ENCODE peak calls at places on chromosome 7, in four cellular contexts. One of them, this sample, is unnamed.

GRCh38 chr7:149722356-149722957 is 50.9 kb downstream of the ZNF467 start:
- DNase-seq in PC-3: no peak
- DNase-seq in neural progenitor cell: no peak
- DNase-seq in A549: no peak
- DNase-seq in this sample: no peak

GRCh38 chr7:105594034-105594433 is 12.7 kb upstream of the EFCAB10 start:
- DNase-seq in A549: no peak
- DNase-seq in neural progenitor cell: no peak
- DNase-seq in PC-3: peak
- DNase-seq in this sample: no peak

GRCh38 chr7:76512941-76513816 is 2.8 kb downstream of the UPK3B start:
- DNase-seq in PC-3: peak
- DNase-seq in neural progenitor cell: peak
- DNase-seq in A549: peak
- DNase-seq in this sample: no peak

GRCh38 chr7:42237162-42237821 is at the start of gene GLI3:
- DNase-seq in A549: peak
- DNase-seq in PC-3: peak
- DNase-seq in neural progenitor cell: peak
- DNase-seq in this sample: peak

GRCh38 chr7:138105216-138105615 is 29.0 kb downstream of the AKR1D1 start:
- DNase-seq in PC-3: peak
- DNase-seq in A549: no peak
- DNase-seq in neural progenitor cell: peak
- DNase-seq in this sample: no peak

GRCh38 chr7:42460948-42461347 is 223.9 kb upstream of the GLI3 start:
- DNase-seq in PC-3: no peak
- DNase-seq in A549: no peak
- DNase-seq in neural progenitor cell: no peak
- DNase-seq in this sample: no peak

GRCh38 chr7:40619647-40620046 is 484.8 kb downstream of the SUGCT start:
- DNase-seq in PC-3: no peak
- DNase-seq in A549: no peak
- DNase-seq in neural progenitor cell: no peak
- DNase-seq in this sample: no peak

GRCh38 chr7:5596046-5596895 is 172.6 kb upstream of the TNRC18 start:
- DNase-seq in A549: peak
- DNase-seq in neural progenitor cell: peak
- DNase-seq in PC-3: peak
- DNase-seq in this sample: peak

GRCh38 chr7:153682628-153683027 is 369.6 kb upstream of the DPP6 start:
- DNase-seq in A549: no peak
- DNase-seq in PC-3: no peak
- DNase-seq in neural progenitor cell: no peak
- DNase-seq in this sample: no peak

GRCh38 chr7:26381476-26382175 is 90.0 kb downstream of the SNX10 start:
- DNase-seq in A549: no peak
- DNase-seq in neural progenitor cell: no peak
- DNase-seq in PC-3: no peak
- DNase-seq in this sample: no peak

GRCh38 chr7:52705768-52706167 is 329.7 kb upstream of the POM121L12 start:
- DNase-seq in PC-3: peak
- DNase-seq in neural progenitor cell: no peak
- DNase-seq in A549: no peak
- DNase-seq in this sample: no peak

GRCh38 chr7:71665716-71666115 is 533.8 kb downstream of the GALNT17 start:
- DNase-seq in neural progenitor cell: no peak
- DNase-seq in PC-3: no peak
- DNase-seq in A549: no peak
- DNase-seq in this sample: no peak

GRCh38 chr7:155761162-155761561 is 51.1 kb downstream of the SHH start:
- DNase-seq in neural progenitor cell: no peak
- DNase-seq in PC-3: no peak
- DNase-seq in A549: no peak
- DNase-seq in this sample: no peak

GRCh38 chr7:41006591-41006990 is 696.3 kb downstream of the INHBA start:
- DNase-seq in A549: no peak
- DNase-seq in PC-3: peak
- DNase-seq in neural progenitor cell: no peak
- DNase-seq in this sample: no peak

GRCh38 chr7:47149208-47149864 is 432.6 kb downstream of the TNS3 start:
- DNase-seq in PC-3: no peak
- DNase-seq in neural progenitor cell: no peak
- DNase-seq in A549: no peak
- DNase-seq in this sample: no peak

GRCh38 chr7:83643754-83644153 is 5.2 kb downstream of the SEMA3E start:
- DNase-seq in neural progenitor cell: no peak
- DNase-seq in PC-3: peak
- DNase-seq in A549: no peak
- DNase-seq in this sample: peak

GRCh38 chr7:98376719-98377118 is 24.2 kb downstream of the BAIAP2L1 start:
- DNase-seq in PC-3: no peak
- DNase-seq in neural progenitor cell: no peak
- DNase-seq in A549: no peak
- DNase-seq in this sample: no peak
- H3K4me3 ChIP-seq in PC-3: no peak
- H3K4me3 ChIP-seq in neural progenitor cell: no peak
- H3K4me3 ChIP-seq in A549: no peak
- H3K4me3 ChIP-seq in this sample: no peak

DNA sequence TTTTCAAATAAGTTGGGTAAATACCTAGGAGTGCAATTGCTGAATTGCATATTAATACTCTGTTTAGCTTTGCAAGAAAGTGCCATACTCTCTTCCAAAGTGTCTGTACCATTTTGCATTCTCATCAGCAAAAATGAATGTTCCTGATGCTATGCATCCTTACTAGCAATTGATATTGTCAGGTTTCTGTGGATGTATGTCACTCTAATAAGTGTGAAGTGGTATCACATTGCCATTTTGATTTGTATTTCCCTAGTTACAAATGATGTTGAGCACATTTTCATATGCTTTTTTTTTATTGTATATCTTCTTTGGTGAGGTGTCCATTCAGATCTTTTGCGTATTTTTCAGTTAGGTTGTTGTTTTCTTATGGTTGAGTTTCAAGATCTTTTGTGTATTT is 230.4 kb upstream of the MAGI2 start:
- DNase-seq in A549: no peak
- DNase-seq in neural progenitor cell: no peak
- DNase-seq in PC-3: no peak
- DNase-seq in this sample: no peak
- H3K27ac ChIP-seq in A549: no peak
- H3K27ac ChIP-seq in neural progenitor cell: no peak
- H3K27ac ChIP-seq in PC-3: no peak
- H3K27ac ChIP-seq in this sample: no peak

GRCh38 chr7:16891338-16891737 is 9.6 kb upstream of the AGR3 start:
- DNase-seq in neural progenitor cell: peak
- DNase-seq in PC-3: peak
- DNase-seq in A549: peak
- DNase-seq in this sample: peak
- TF ChIP-seq CTCF in neural progenitor cell: peak
- TF ChIP-seq CTCF in PC-3: peak
- TF ChIP-seq CTCF in A549: peak
- TF ChIP-seq CTCF in this sample: peak

DNA sequence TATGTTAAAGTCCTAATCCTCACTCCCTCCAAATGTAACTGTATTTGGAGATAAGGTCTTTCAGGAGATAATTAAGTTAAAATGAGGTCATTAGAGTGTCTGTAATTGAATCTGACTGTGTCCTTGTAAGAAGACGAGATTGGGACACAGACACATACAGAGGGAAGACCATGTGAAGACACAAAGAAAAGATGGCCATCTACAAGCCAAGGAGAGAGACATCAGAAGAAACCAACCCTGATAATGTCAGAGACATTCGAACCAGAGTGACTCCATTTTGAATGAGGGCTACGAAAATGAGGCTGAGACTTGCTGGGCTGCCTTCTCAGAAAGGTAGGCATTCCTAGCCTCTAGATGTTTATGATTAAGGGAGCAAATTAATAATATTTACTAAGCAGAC is 542 bp upstream of the SAMD9L start:
- DNase-seq in A549: no peak
- DNase-seq in neural progenitor cell: no peak
- DNase-seq in PC-3: no peak
- DNase-seq in this sample: no peak
- H3K4me3 ChIP-seq in A549: peak
- H3K4me3 ChIP-seq in neural progenitor cell: no peak
- H3K4me3 ChIP-seq in PC-3: no peak
- H3K4me3 ChIP-seq in this sample: no peak

GRCh38 chr7:104209063-104209462 is 1.2 kb upstream of the ORC5 start:
- DNase-seq in PC-3: no peak
- DNase-seq in neural progenitor cell: no peak
- DNase-seq in A549: no peak
- DNase-seq in this sample: no peak

GRCh38 chr7:104208421-104208780 is 588 bp upstream of the ORC5 start:
- DNase-seq in neural progenitor cell: no peak
- DNase-seq in PC-3: no peak
- DNase-seq in A549: no peak
- DNase-seq in this sample: no peak

GRCh38 chr7:104206841-104207240 is 972 bp downstream of the ORC5 start:
- DNase-seq in A549: no peak
- DNase-seq in neural progenitor cell: no peak
- DNase-seq in PC-3: no peak
- DNase-seq in this sample: no peak

GRCh38 chr7:104207348-104207730 is 474 bp downstream of the ORC5 start:
- DNase-seq in neural progenitor cell: peak
- DNase-seq in A549: no peak
- DNase-seq in PC-3: peak
- DNase-seq in this sample: no peak

GRCh38 chr7:104207731-104208420 is at the start of gene ORC5:
- DNase-seq in A549: peak
- DNase-seq in PC-3: peak
- DNase-seq in neural progenitor cell: peak
- DNase-seq in this sample: peak
- H3K27ac ChIP-seq in A549: peak
- H3K27ac ChIP-seq in PC-3: peak
- H3K27ac ChIP-seq in neural progenitor cell: no peak
- H3K27ac ChIP-seq in this sample: peak

GRCh38 chr7:131574741-131575140 is 18.3 kb upstream of the PODXL start:
- DNase-seq in neural progenitor cell: no peak
- DNase-seq in PC-3: no peak
- DNase-seq in A549: no peak
- DNase-seq in this sample: no peak
- TF ChIP-seq CTCF in neural progenitor cell: no peak
- TF ChIP-seq CTCF in PC-3: no peak
- TF ChIP-seq CTCF in A549: no peak
- TF ChIP-seq CTCF in this sample: no peak

DNA sequence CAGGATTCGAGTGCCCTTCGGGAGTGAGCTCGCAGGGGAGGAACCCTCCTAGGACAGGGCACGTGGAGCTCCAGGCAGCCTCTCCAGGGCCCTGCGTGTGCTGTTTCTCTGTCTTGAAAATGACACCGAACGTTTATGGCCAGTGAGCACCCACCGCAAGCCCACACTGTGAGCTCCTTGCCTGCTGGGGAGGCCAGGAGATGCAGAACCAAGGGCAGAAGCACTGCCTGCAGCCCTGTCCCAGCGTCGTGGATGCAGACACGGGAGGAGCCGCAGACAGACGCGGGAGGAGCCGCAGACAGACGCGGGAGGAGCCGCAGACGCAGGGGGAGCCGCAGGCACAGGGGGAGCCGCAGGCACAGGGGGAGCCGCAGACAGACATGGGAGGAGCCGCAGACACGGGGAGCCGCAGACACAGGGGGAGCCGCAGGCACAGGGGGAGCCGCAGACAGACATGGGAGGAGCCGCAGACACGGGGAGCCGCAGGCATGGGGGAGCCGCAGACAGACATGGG is 314.4 kb downstream of the PTPRN2 start:
- DNase-seq in neural progenitor cell: no peak
- DNase-seq in A549: no peak
- DNase-seq in PC-3: no peak
- DNase-seq in this sample: peak
- H3K4me3 ChIP-seq in neural progenitor cell: no peak
- H3K4me3 ChIP-seq in A549: no peak
- H3K4me3 ChIP-seq in PC-3: no peak
- H3K4me3 ChIP-seq in this sample: no peak

GRCh38 chr7:101243786-101244384 is 996 bp downstream of the FIS1 start:
- DNase-seq in A549: peak
- DNase-seq in PC-3: no peak
- DNase-seq in neural progenitor cell: peak
- DNase-seq in this sample: no peak
- H3K27ac ChIP-seq in A549: peak
- H3K27ac ChIP-seq in PC-3: peak
- H3K27ac ChIP-seq in neural progenitor cell: no peak
- H3K27ac ChIP-seq in this sample: peak

GRCh38 chr7:7570584-7570983 is 3.9 kb downstream of the MIOS start:
- DNase-seq in neural progenitor cell: no peak
- DNase-seq in A549: no peak
- DNase-seq in PC-3: no peak
- DNase-seq in this sample: peak
- TF ChIP-seq CTCF in neural progenitor cell: no peak
- TF ChIP-seq CTCF in A549: no peak
- TF ChIP-seq CTCF in PC-3: no peak
- TF ChIP-seq CTCF in this sample: no peak

GRCh38 chr7:73770860-73771665 is 993 bp upstream of the CLDN3 start:
- DNase-seq in PC-3: no peak
- DNase-seq in neural progenitor cell: no peak
- DNase-seq in A549: no peak
- DNase-seq in this sample: no peak
- H3K4me3 ChIP-seq in PC-3: peak
- H3K4me3 ChIP-seq in neural progenitor cell: peak
- H3K4me3 ChIP-seq in A549: peak
- H3K4me3 ChIP-seq in this sample: peak